ENCODE peak calls at places on chromosomes 1 and 21, in six cellular contexts. I is H9, Q is IMR-90, A is trophoblast cell, X is mesendoderm, E is H1. J is an unnamed sample.

GRCh38 chr1:41559331-41559730 is 74.8 kb upstream of the EDN2 start:
- DNase-seq in I (no peak), Q (no peak), A (no peak), X (no peak), E (no peak), J (no peak)

GRCh38 chr1:44519035-44519676 is 114.1 kb downstream of the RNF220 start:
- DNase-seq in I (no peak), Q (no peak), A (no peak), X (no peak), E (no peak), J (no peak)

GRCh38 chr1:201639826-201640225 is 100.9 kb downstream of the NAV1 start:
- DNase-seq in I (no peak), Q (no peak), A (no peak), X (no peak), E (no peak), J (peak)

GRCh38 chr1:30908886-30909777 is 574 bp upstream of the SDC3 start:
- DNase-seq in I (peak), Q (no peak), A (peak), X (peak), E (peak), J (no peak)

GRCh38 chr1:10612446-10613160 is 137.9 kb downstream of the PEX14 start:
- DNase-seq in I (peak), Q (no peak), A (no peak), X (no peak), E (no peak), J (no peak)

GRCh38 chr1:46413596-46413985 is 19.5 kb downstream of the FAAH start:
- DNase-seq in I (peak), Q (no peak), A (no peak), X (peak), E (peak), J (peak)

GRCh38 chr1:10788592-10789006 is 7.8 kb downstream of the CASZ1 start:
- DNase-seq in I (peak), Q (no peak), A (no peak), X (peak), E (peak), J (peak)

GRCh38 chr1:9537863-9538668 is 1.2 kb upstream of the SLC25A33 start:
- DNase-seq in I (no peak), Q (no peak), A (no peak), X (no peak), E (no peak), J (no peak)

GRCh38 chr1:54298284-54299033 is 98.5 kb downstream of the MRPL37 start:
- DNase-seq in I (no peak), Q (peak), A (no peak), X (no peak), E (no peak), J (no peak)

GRCh38 chr1:43305926-43306687 is 5.3 kb downstream of the TIE1 start:
- DNase-seq in I (no peak), Q (no peak), A (no peak), X (peak), E (no peak), J (no peak)

GRCh38 chr1:224092111-224092510 is 21.8 kb upstream of the FBXO28 start:
- DNase-seq in I (no peak), Q (no peak), A (no peak), X (no peak), E (no peak), J (no peak)

GRCh38 chr1:57350619-57351018 is 73.2 kb downstream of the DAB1 start:
- DNase-seq in I (no peak), Q (peak), A (no peak), X (no peak), E (no peak), J (no peak)

GRCh38 chr1:26530898-26531598 is 1.5 kb downstream of the RPS6KA1 start:
- DNase-seq in I (peak), Q (peak), A (peak), X (peak), E (peak), J (peak)

GRCh38 chr1:58401991-58402390 is 144.5 kb downstream of the OMA1 start:
- DNase-seq in I (no peak), Q (no peak), A (no peak), X (no peak), E (peak), J (no peak)

GRCh38 chr21:45019887-45020537 is 54.4 kb upstream of the ADARB1 start:
- DNase-seq in I (no peak), Q (no peak), A (no peak), X (no peak), E (no peak), J (no peak)

GRCh38 chr21:38973552-38973951 is 167.8 kb downstream of the ETS2 start:
- DNase-seq in I (no peak), Q (no peak), A (no peak), X (no peak), E (no peak), J (no peak)

GRCh38 chr1:43011020-43011419 is 52.4 kb upstream of the SLC2A1 start:
- DNase-seq in I (no peak), Q (no peak), A (peak), X (peak), E (no peak), J (no peak)

GRCh38 chr1:235100124-235100801 is 28.4 kb downstream of the TOMM20 start:
- DNase-seq in I (peak), Q (no peak), A (no peak), X (peak), E (no peak), J (no peak)

GRCh38 chr1:146012703-146013565 is 8.6 kb downstream of the HJV start:
- DNase-seq in I (no peak), Q (peak), A (peak), X (peak), E (no peak), J (peak)

GRCh38 chr1:49016030-49016991 is 239.6 kb upstream of the BEND5 start:
- DNase-seq in I (no peak), Q (no peak), A (no peak), X (peak), E (no peak), J (no peak)

GRCh38 chr1:101301446-101301845 is 64.6 kb downstream of the S1PR1 start:
- DNase-seq in I (no peak), Q (no peak), A (no peak), X (no peak), E (no peak), J (no peak)

GRCh38 chr1:237736372-237737029 is 154.2 kb downstream of the ZP4 start:
- DNase-seq in I (peak), Q (peak), A (peak), X (peak), E (peak), J (no peak)

GRCh38 chr1:145782166-145783099 is 41.5 kb downstream of the RNF115 start:
- DNase-seq in I (no peak), Q (peak), A (no peak), X (no peak), E (no peak), J (peak)

GRCh38 chr1:94463056-94463764 is 45.0 kb downstream of the ABCD3 start:
- DNase-seq in I (no peak), Q (no peak), A (no peak), X (no peak), E (no peak), J (no peak)

GRCh38 chr1:231091853-231092301 is 51.8 kb upstream of the FAM89A start:
- DNase-seq in I (peak), Q (peak), A (peak), X (peak), E (peak), J (peak)

DNA sequence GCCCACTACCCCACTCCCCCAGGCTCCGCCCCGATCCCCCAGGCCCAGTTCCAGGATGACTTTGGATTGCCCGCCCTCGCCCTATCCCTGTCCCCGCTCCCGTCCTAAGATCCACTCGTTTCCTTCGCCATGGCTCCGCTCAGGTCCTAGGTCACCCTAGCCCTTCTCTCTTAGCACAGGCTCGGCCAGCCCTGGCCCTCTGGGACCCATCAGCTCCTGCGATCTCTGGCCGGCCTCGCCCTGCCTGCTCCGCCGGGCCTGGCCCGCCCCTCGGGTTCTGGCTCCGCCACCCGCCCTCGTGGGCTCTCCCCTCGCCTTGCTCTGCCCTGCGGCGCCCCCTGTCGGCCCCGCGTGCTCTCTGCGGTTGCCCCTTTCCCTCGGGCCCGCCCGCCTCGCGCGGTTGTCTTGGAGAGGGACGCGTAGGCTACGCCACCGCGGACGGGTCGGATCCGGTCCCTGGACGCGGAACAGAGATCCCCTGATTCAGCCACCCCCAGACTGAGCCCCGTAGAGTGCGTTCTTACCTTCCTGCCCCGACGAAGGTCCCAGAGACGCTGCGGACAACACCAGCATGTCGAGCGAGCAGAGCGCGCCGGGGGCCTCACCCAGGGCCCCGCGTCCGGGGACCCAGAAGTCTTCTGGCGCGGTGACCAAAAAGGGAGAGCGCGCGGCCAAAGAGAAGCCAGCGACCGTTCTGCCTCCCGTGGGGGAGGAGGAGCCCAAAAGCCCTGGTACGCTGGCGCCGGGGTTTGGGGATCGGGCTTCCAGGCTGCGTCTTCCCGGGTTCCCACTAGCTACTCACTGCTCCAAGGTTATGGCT is at the start of gene LRRC71:
- DNase-seq in I (peak), Q (peak), A (peak), X (peak), E (peak), J (peak)
- H3K23ac ChIP-seq in I (no peak), Q (no peak), A (no peak), X (peak), E (no peak), J (peak)

GRCh38 chr1:155125946-155126493 is 1.7 kb upstream of the EFNA1 start:
- DNase-seq in I (peak), Q (no peak), A (peak), X (peak), E (peak), J (peak)
- H3K9ac ChIP-seq in I (no peak), Q (no peak), A (no peak), X (no peak), E (no peak), J (no peak)

GRCh38 chr1:179042087-179042486 is 16.4 kb downstream of the FAM20B start:
- DNase-seq in I (no peak), Q (no peak), A (no peak), X (no peak), E (no peak), J (no peak)

GRCh38 chr1:179038528-179039281 is 13.0 kb downstream of the FAM20B start:
- DNase-seq in I (no peak), Q (no peak), A (no peak), X (no peak), E (no peak), J (no peak)

GRCh38 chr1:179043907-179044306 is 18.2 kb downstream of the FAM20B start:
- DNase-seq in I (no peak), Q (no peak), A (no peak), X (no peak), E (no peak), J (no peak)

GRCh38 chr1:179043266-179043665 is 17.6 kb downstream of the FAM20B start:
- DNase-seq in I (no peak), Q (no peak), A (no peak), X (no peak), E (no peak), J (no peak)

GRCh38 chr1:179042700-179043099 is 17.0 kb downstream of the FAM20B start:
- DNase-seq in I (no peak), Q (no peak), A (no peak), X (no peak), E (no peak), J (no peak)
- H3K23ac ChIP-seq in I (no peak), Q (no peak), A (no peak), X (no peak), E (no peak), J (no peak)

GRCh38 chr1:209207701-209208286 is 375.7 kb upstream of the CAMK1G start:
- DNase-seq in I (peak), Q (peak), A (peak), X (peak), E (peak), J (peak)
- H3K9ac ChIP-seq in I (no peak), Q (no peak), A (no peak), X (peak), E (no peak), J (peak)

J was measured in mesenchymal stem cell.